ENCODE peak calls at places on chromosomes 3 and 15, in four cellular contexts. G is stomach, I is WTC11, H is GM20000. Z is an unnamed sample.

GRCh38 chr15:70765504-70766281 is 2.3 kb upstream of the UACA start:
- DNase-seq in G (no peak), I (no peak), H (no peak), Z (no peak)

GRCh38 chr3:122962149-122962548 is 65.4 kb downstream of the SEMA5B start:
- DNase-seq in G (no peak), I (no peak), H (no peak), Z (no peak)

GRCh38 chr15:84616235-84616634 is 15.4 kb downstream of the ZSCAN2 start:
- DNase-seq in G (no peak), I (no peak), H (no peak), Z (no peak)

GRCh38 chr3:51384145-51384729 is 854 bp upstream of the MANF start:
- DNase-seq in G (no peak), I (no peak), H (peak), Z (peak)

GRCh38 chr15:82128401-82129143 is 82.8 kb upstream of the MEX3B start:
- DNase-seq in G (no peak), I (no peak), H (no peak), Z (no peak)

GRCh38 chr3:133083395-133083794 is 45.2 kb downstream of the TMEM108 start:
- DNase-seq in G (no peak), I (no peak), H (no peak), Z (no peak)

GRCh38 chr3:51024765-51025681 is 350.3 kb downstream of the DOCK3 start:
- DNase-seq in G (peak), I (no peak), H (peak), Z (no peak)

GRCh38 chr3:129023909-129024308 is 22.8 kb downstream of the EFCC1 start:
- DNase-seq in G (no peak), I (no peak), H (no peak), Z (no peak)

GRCh38 chr3:106367496-106367895 is 498.7 kb upstream of the CBLB start:
- DNase-seq in G (no peak), I (no peak), H (no peak), Z (no peak)

GRCh38 chr3:46097691-46098241 is 70.5 kb upstream of the XCR1 start:
- DNase-seq in G (no peak), I (no peak), H (peak), Z (no peak)

GRCh38 chr3:187841552-187841951 is 96.3 kb upstream of the BCL6 start:
- DNase-seq in G (no peak), I (no peak), H (no peak), Z (no peak)

GRCh38 chr3:14366233-14366632 is 36.2 kb upstream of the SLC6A6 start:
- DNase-seq in G (no peak), I (no peak), H (no peak), Z (no peak)

GRCh38 chr15:67501177-67501835 is 19.6 kb upstream of the C15orf61 start:
- DNase-seq in G (no peak), I (no peak), H (peak), Z (no peak)

GRCh38 chr3:5205165-5205941 is 17.8 kb downstream of the EDEM1 start:
- DNase-seq in G (no peak), I (no peak), H (peak), Z (no peak)

GRCh38 chr3:127990051-127990450 is 62.2 kb upstream of the SEC61A1 start:
- DNase-seq in G (no peak), I (no peak), H (no peak), Z (no peak)

GRCh38 chr3:160159806-160160205 is 65.4 kb upstream of the C3orf80 start:
- DNase-seq in G (no peak), I (no peak), H (no peak), Z (no peak)

GRCh38 chr3:50230833-50231125 is 5.2 kb upstream of the GNAI2 start:
- DNase-seq in G (no peak), I (no peak), H (no peak), Z (no peak)

GRCh38 chr15:34610388-34610787 is 26.9 kb upstream of the GOLGA8B start:
- DNase-seq in G (no peak), I (no peak), H (no peak), Z (no peak)

GRCh38 chr15:68792901-68793766 is 27.6 kb downstream of the ANP32A start:
- DNase-seq in G (peak), I (no peak), H (no peak), Z (no peak)

GRCh38 chr15:79218588-79219200 is 63.8 kb upstream of the ANKRD34C start:
- DNase-seq in G (no peak), I (no peak), H (no peak), Z (no peak)

GRCh38 chr15:76994001-76994400 is 925 bp upstream of the PSTPIP1 start:
- DNase-seq in G (peak), I (peak), H (no peak), Z (no peak)

GRCh38 chr15:65302061-65302460 is 2.4 kb upstream of the RNU5B-1 start:
- DNase-seq in G (no peak), I (no peak), H (no peak), Z (no peak)

GRCh38 chr3:119562307-119562961 is 3.0 kb upstream of the CD80 start:
- DNase-seq in G (no peak), I (no peak), H (peak), Z (no peak)

GRCh38 chr15:33915571-33916407 is 52.5 kb upstream of the CHRM5 start:
- DNase-seq in G (no peak), I (peak), H (no peak), Z (peak)

GRCh38 chr3:159102001-159102400 is 300.1 kb downstream of the MFSD1 start:
- DNase-seq in G (no peak), I (no peak), H (no peak), Z (no peak)

GRCh38 chr3:20772869-20773268 is 586.9 kb upstream of the SGO1 start:
- DNase-seq in G (no peak), I (no peak), H (no peak), Z (no peak)

GRCh38 chr3:17166369-17166768 is 281.6 kb downstream of the PLCL2 start:
- DNase-seq in G (no peak), I (no peak), H (no peak), Z (no peak)

GRCh38 chr3:195110647-195111321 is 160.2 kb downstream of the XXYLT1 start:
- DNase-seq in G (no peak), I (no peak), H (no peak), Z (no peak)

GRCh38 chr3:50650018-50650417 is 24.7 kb upstream of the DOCK3 start:
- DNase-seq in G (no peak), I (no peak), H (no peak), Z (no peak)

GRCh38 chr3:196501316-196502064 is 2.1 kb downstream of the RNF168 start:
- DNase-seq in G (no peak), I (no peak), H (peak), Z (peak)

GRCh38 chr3:129263161-129263910 is 13.9 kb downstream of the COPG1 start:
- DNase-seq in G (no peak), I (no peak), H (no peak), Z (no peak)

GRCh38 chr15:39823634-39824033 is 41.0 kb upstream of the FSIP1 start:
- DNase-seq in G (no peak), I (no peak), H (no peak), Z (no peak)

GRCh38 chr3:69321301-69321986 is 64.4 kb downstream of the FRMD4B start:
- DNase-seq in G (no peak), I (no peak), H (no peak), Z (no peak)

GRCh38 chr15:74007820-74008371 is 13.4 kb downstream of the PML start:
- DNase-seq in G (no peak), I (no peak), H (no peak), Z (no peak)

GRCh38 chr3:152768478-152768877 is 66.5 kb upstream of the P2RY1 start:
- DNase-seq in G (no peak), I (no peak), H (no peak), Z (no peak)

GRCh38 chr15:35330921-35331320 is 215.0 kb downstream of the DPH6 start:
- DNase-seq in G (no peak), I (no peak), H (no peak), Z (no peak)

GRCh38 chr15:44468713-44469385 is 41.4 kb downstream of the CTDSPL2 start:
- DNase-seq in G (no peak), I (no peak), H (no peak), Z (no peak)

GRCh38 chr3:25679642-25680302 is 15.1 kb upstream of the TOP2B start:
- DNase-seq in G (no peak), I (no peak), H (no peak), Z (no peak)

GRCh38 chr3:25677121-25677520 is 12.4 kb upstream of the TOP2B start:
- DNase-seq in G (no peak), I (no peak), H (no peak), Z (no peak)

GRCh38 chr3:25678581-25678980 is 13.9 kb upstream of the TOP2B start:
- DNase-seq in G (no peak), I (no peak), H (no peak), Z (no peak)

GRCh38 chr3:25683410-25683809 is 18.7 kb upstream of the TOP2B start:
- DNase-seq in G (no peak), I (no peak), H (no peak), Z (no peak)

DNA sequence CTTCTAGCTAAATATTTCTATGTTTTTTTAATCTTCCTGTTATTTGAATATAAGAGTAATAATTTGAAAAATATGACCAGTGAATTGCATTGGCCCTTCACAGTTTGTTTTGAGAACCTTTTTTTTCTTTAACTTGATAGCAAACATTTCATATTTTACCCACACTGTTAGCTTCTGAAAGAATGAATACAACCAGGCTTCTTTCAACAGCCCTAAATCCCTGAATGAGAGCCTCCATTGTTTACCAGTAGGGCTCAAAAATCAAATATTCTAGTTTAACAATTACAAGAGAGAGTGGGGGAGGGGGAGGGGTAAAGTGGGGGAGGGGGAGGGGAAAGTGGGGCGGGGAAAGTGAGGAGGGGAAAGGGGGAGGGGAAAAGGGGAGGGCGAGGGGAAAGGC is 14.5 kb upstream of the TOP2B start:
- DNase-seq in G (no peak), I (no peak), H (no peak), Z (no peak)
- TF ChIP-seq CTCF in G (no peak), I (no peak), H (no peak), Z (no peak)

GRCh38 chr3:173750591-173750990 is 353.0 kb downstream of the NLGN1 start:
- DNase-seq in G (no peak), I (no peak), H (no peak), Z (no peak)
- TF ChIP-seq CTCF in G (no peak), I (no peak), H (no peak), Z (no peak)

GRCh38 chr3:53056442-53056841 is 10.6 kb upstream of the SFMBT1 start:
- DNase-seq in G (peak), I (no peak), H (peak), Z (no peak)
- TF ChIP-seq CTCF in G (no peak), I (no peak), H (peak), Z (no peak)

GRCh38 chr15:29364429-29365078 is 94.9 kb upstream of the NSMCE3 start:
- DNase-seq in G (no peak), I (peak), H (no peak), Z (no peak)
- TF ChIP-seq CTCF in G (no peak), I (no peak), H (no peak), Z (peak)

GRCh38 chr3:65024148-65024547 is 336.3 kb upstream of the ADAMTS9 start:
- DNase-seq in G (no peak), I (peak), H (no peak), Z (no peak)
- TF ChIP-seq CTCF in G (no peak), I (no peak), H (no peak), Z (no peak)

GRCh38 chr3:44198265-44198956 is 43.3 kb upstream of the TOPAZ1 start:
- DNase-seq in G (peak), I (peak), H (peak), Z (peak)

GRCh38 chr3:44198957-44199269 is 42.8 kb upstream of the TOPAZ1 start:
- DNase-seq in G (no peak), I (no peak), H (no peak), Z (no peak)
- TF ChIP-seq CTCF in G (no peak), I (no peak), H (no peak), Z (no peak)

DNA sequence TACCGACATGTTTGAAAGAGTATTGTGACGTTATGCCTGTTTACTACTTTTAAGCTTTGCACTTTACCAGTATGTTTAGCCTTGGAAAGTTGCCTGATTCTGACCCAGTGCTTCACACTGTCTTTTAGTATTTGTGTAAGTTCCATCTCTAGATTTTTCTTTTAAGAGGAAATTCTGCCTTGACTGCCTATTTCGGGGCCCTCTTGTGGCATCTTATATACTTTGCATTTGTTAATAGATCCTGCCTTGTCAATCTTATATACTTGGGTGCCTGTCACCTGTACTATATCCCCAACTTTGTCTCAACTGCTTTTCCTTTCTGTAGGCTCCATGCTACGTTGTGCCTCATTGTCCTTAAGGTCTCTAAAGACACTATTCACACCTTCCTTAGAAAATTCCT is 244.6 kb downstream of the STXBP5L start:
- DNase-seq in G (no peak), I (no peak), H (no peak), Z (no peak)
- TF ChIP-seq CTCF in G (no peak), I (peak), H (no peak), Z (peak)